ENCODE peak calls at places on chromosome 20, in five cellular contexts. A, B, E, P and G are unnamed samples.

GRCh38 chr20:40251284-40251932 is 437.6 kb downstream of the MAFB start:
- DNase-seq in E (peak), P (peak), A (peak), B (no peak), G (no peak)

GRCh38 chr20:62557425-62557824 is 81.6 kb upstream of the GATA5 start:
- DNase-seq in B (no peak), E (no peak), P (no peak), A (no peak), G (no peak)

GRCh38 chr20:3786126-3786484 is 435 bp downstream of the CENPB start:
- DNase-seq in B (no peak), P (peak), A (no peak), E (peak), G (no peak)

GRCh38 chr20:59631751-59632380 is 27.5 kb downstream of the PHACTR3 start:
- DNase-seq in P (no peak), E (no peak), A (no peak), B (no peak), G (no peak)

GRCh38 chr20:20837574-20838021 is 125.2 kb upstream of the RALGAPA2 start:
- DNase-seq in A (peak), E (no peak), B (no peak), P (peak), G (peak)

GRCh38 chr20:3164763-3165410 is 5.2 kb upstream of the FASTKD5 start:
- DNase-seq in E (no peak), P (no peak), B (no peak), A (no peak), G (no peak)

GRCh38 chr20:51602131-51602530 is 59.6 kb upstream of the NFATC2 start:
- DNase-seq in B (no peak), P (no peak), A (no peak), E (no peak), G (no peak)

GRCh38 chr20:63402860-63403220 is 41.7 kb upstream of the CHRNA4 start:
- DNase-seq in A (no peak), P (no peak), E (no peak), B (no peak), G (no peak)

GRCh38 chr20:9935285-9935684 is 96.4 kb upstream of the PAK5 start:
- DNase-seq in B (no peak), P (no peak), E (no peak), A (no peak), G (no peak)

GRCh38 chr20:23114018-23114417 is 27.9 kb upstream of the CD93 start:
- DNase-seq in B (no peak), P (no peak), E (no peak), A (no peak), G (no peak)

GRCh38 chr20:45008521-45009049 is 42.3 kb downstream of the STK4 start:
- DNase-seq in A (no peak), P (no peak), B (no peak), E (no peak), G (no peak)

GRCh38 chr20:25437153-25437581 is 29.7 kb downstream of the GINS1 start:
- DNase-seq in A (no peak), B (no peak), P (peak), E (no peak), G (no peak)

GRCh38 chr20:62941792-62942191 is 3.8 kb downstream of the GID8 start:
- DNase-seq in E (no peak), P (no peak), A (no peak), B (no peak), G (no peak)

GRCh38 chr20:62969179-62969760 is 16.8 kb downstream of the SLC17A9 start:
- DNase-seq in B (no peak), E (no peak), P (no peak), A (no peak), G (no peak)

GRCh38 chr20:41989935-41990635 is 371.9 kb upstream of the CHD6 start:
- DNase-seq in B (no peak), A (no peak), E (no peak), P (no peak), G (no peak)

GRCh38 chr20:59604770-59605665 is 678 bp downstream of the PHACTR3 start:
- DNase-seq in E (no peak), A (no peak), B (no peak), P (peak), G (no peak)

GRCh38 chr20:59314872-59315500 is 14.6 kb downstream of the EDN3 start:
- DNase-seq in A (no peak), P (no peak), E (no peak), B (no peak), G (no peak)

GRCh38 chr20:5522422-5522821 is 205.7 kb upstream of the PROKR2 start:
- DNase-seq in E (no peak), B (no peak), P (no peak), A (no peak), G (no peak)

DNA sequence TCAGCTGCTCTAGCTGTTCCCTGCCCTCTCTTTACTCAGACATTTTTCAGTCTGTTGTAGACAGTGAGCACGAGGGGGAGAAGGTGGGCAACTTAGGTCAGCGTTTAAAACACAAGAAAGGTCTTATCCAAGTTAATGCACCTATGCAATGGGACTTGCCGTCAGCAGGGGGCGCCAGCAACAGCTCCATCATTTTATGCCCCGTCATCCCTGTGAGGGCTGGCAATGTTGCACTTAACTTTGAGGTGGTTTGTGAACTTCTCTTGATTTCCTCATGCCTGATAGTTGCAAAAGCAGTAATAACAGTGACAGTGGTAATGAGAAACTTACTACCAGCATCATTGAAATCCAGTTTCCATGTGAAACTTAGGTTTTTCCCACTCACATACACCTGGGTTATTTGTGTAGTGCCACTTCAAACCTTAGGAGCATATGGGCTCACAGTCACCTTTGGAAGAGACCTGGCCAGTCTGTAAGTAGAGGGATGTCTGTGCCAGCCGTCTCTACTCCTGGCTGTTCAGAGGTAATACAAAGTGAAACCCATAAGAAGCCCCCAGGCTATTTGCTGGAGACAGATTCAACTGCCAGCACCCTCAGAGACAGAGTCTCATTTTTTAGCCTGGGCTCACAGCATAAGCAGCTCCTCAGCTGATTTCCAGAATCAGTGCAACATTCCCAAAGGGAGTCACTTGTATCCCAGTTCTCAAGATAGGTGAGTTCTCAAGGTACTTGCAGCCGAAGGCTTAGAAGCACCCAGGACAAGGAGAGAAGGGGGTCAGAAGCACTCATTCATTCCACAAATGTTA is 44.8 kb upstream of the ID1 start:
- DNase-seq in B (no peak), E (peak), A (peak), P (peak), G (peak)
- TF ChIP-seq POLR2AphosphoS5 in B (no peak), E (no peak), A (no peak), P (peak), G (peak)

GRCh38 chr20:1328680-1329330 is at the start of gene SDCBP2:
- DNase-seq in P (peak), E (no peak), B (no peak), A (no peak), G (no peak)
- TF ChIP-seq POLR2A in P (no peak), E (no peak), B (no peak), A (peak), G (no peak)

GRCh38 chr20:7090001-7090400 is 322.5 kb downstream of the BMP2 start:
- DNase-seq in A (no peak), P (no peak), B (no peak), E (no peak), G (no peak)

GRCh38 chr20:7091655-7092054 is 324.2 kb downstream of the BMP2 start:
- DNase-seq in P (no peak), B (no peak), A (no peak), E (no peak), G (no peak)

GRCh38 chr20:7090753-7091310 is 323.3 kb downstream of the BMP2 start:
- DNase-seq in A (no peak), B (no peak), E (no peak), P (no peak), G (no peak)

GRCh38 chr20:7094438-7094997 is 327.0 kb downstream of the BMP2 start:
- DNase-seq in B (no peak), A (peak), E (no peak), P (peak), G (no peak)
- TF ChIP-seq TAF1 in B (no peak), A (no peak), E (no peak), P (no peak), G (no peak)

DNA sequence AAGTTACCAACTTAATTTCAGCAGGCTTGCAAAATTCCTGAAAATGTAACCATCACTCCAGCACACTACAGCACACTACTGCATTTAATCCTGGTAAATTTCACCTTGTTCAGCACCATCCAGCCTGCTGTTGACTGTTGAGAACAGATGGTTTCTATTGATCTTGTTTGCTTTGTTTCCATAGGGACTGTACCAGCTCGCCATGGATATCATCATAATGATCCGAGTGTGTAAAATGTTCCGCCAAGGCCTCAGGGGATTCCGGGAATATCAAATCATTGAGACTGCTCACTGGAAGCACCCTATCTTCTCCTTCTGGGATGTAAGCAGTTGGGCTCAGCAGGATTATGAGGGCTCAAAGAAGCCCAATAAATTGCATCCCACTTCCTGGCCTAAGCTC is 4.1 kb downstream of the CNBD2 start:
- DNase-seq in B (no peak), A (no peak), E (no peak), P (no peak), G (no peak)
- TF ChIP-seq POLR2AphosphoS5 in B (no peak), A (no peak), E (no peak), P (no peak), G (no peak)

GRCh38 chr20:31661625-31662371 is 24.1 kb downstream of the COX4I2 start:
- DNase-seq in A (peak), B (no peak), E (peak), P (peak), G (peak)
- TF ChIP-seq POLR2A in A (peak), B (no peak), E (peak), P (peak), G (no peak)

DNA sequence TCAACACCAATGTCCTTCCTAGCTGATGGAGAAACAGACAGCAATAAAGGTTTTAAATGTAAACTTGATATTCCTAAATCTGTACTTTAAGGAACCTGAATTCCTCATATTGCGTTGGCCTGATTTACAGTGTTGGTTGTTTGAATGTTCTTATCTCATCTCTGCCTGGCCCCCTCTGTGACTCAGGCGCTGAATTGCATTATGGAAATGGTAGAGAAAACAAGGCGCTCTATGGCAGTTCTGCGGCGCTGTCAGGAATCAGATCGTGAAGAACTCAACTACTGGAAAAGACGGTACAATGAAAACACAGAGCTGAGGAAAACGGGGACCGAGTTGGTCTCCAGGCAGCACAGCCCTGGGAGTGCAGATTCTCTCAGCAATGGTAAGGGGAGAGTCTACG is 32.6 kb upstream of the C20orf144 start:
- DNase-seq in E (no peak), B (no peak), A (no peak), P (no peak), G (no peak)
- TF ChIP-seq TAF1 in E (no peak), B (no peak), A (no peak), P (no peak), G (no peak)